ENCODE peak calls at places on chromosomes 6 and 20, in four cellular contexts. One of them, this sample, is unnamed.
A peak's percentile ranks its signal among the peaks of the same experiment; 100 is the strongest.

GRCh38 chr20:32189123-32189410 is 18.5 kb downstream of the PLAGL2 start:
- DNase-seq in IMR-90: no peak
- DNase-seq in endothelial cell of umbilical vein: no peak
- DNase-seq in GM12878: no peak
- DNase-seq in this sample: no peak

GRCh38 chr6:39724787-39725631 is at the start of gene KIF6:
- DNase-seq in IMR-90: peak; percentile 73
- DNase-seq in endothelial cell of umbilical vein: peak; percentile 34
- DNase-seq in GM12878: peak; percentile 57
- DNase-seq in this sample: peak; percentile 88

GRCh38 chr6:157860505-157860991 is 37.5 kb downstream of the SNX9 start:
- DNase-seq in IMR-90: peak; percentile 55
- DNase-seq in endothelial cell of umbilical vein: peak; percentile 55
- DNase-seq in GM12878: no peak
- DNase-seq in this sample: no peak

GRCh38 chr6:137699036-137699683 is 167.9 kb upstream of the TNFAIP3 start:
- DNase-seq in IMR-90: peak; percentile 46
- DNase-seq in endothelial cell of umbilical vein: no peak
- DNase-seq in GM12878: no peak
- DNase-seq in this sample: no peak

GRCh38 chr6:35754452-35755321 is 17.9 kb downstream of the ARMC12 start:
- DNase-seq in IMR-90: peak; percentile 45
- DNase-seq in endothelial cell of umbilical vein: no peak
- DNase-seq in GM12878: no peak
- DNase-seq in this sample: no peak

GRCh38 chr20:64082126-64082638 is 2.0 kb downstream of the LKAAEAR1 start:
- DNase-seq in IMR-90: no peak
- DNase-seq in endothelial cell of umbilical vein: no peak
- DNase-seq in GM12878: no peak
- DNase-seq in this sample: no peak

GRCh38 chr20:29742699-29743100 is 1514.8 kb upstream of the DEFB115 start:
- DNase-seq in IMR-90: no peak
- DNase-seq in endothelial cell of umbilical vein: no peak
- DNase-seq in GM12878: no peak
- DNase-seq in this sample: no peak

GRCh38 chr20:57547250-57547649 is 13.7 kb upstream of the PCK1 start:
- DNase-seq in IMR-90: peak; percentile 13
- DNase-seq in endothelial cell of umbilical vein: no peak
- DNase-seq in GM12878: no peak
- DNase-seq in this sample: no peak

GRCh38 chr20:53691060-53691810 is 97.6 kb upstream of the ZNF217 start:
- DNase-seq in IMR-90: peak; percentile 10
- DNase-seq in endothelial cell of umbilical vein: no peak
- DNase-seq in GM12878: no peak
- DNase-seq in this sample: no peak

GRCh38 chr20:62805711-62806382 is 1.2 kb downstream of the OGFR start:
- DNase-seq in IMR-90: no peak
- DNase-seq in endothelial cell of umbilical vein: no peak
- DNase-seq in GM12878: no peak
- DNase-seq in this sample: peak; percentile 50

GRCh38 chr20:43752561-43753301 is 25.9 kb upstream of the GTSF1L start:
- DNase-seq in IMR-90: peak; percentile 90
- DNase-seq in endothelial cell of umbilical vein: no peak
- DNase-seq in GM12878: peak; percentile 95
- DNase-seq in this sample: no peak

GRCh38 chr20:32249030-32249738 is 28.3 kb upstream of the KIF3B start:
- DNase-seq in IMR-90: no peak
- DNase-seq in endothelial cell of umbilical vein: no peak
- DNase-seq in GM12878: no peak
- DNase-seq in this sample: no peak

GRCh38 chr6:39929733-39930461 is 4.4 kb downstream of the MOCS1 start:
- DNase-seq in IMR-90: peak; percentile 26
- DNase-seq in endothelial cell of umbilical vein: peak; percentile 3
- DNase-seq in GM12878: no peak
- DNase-seq in this sample: no peak

GRCh38 chr6:39553029-39553428 is 172.2 kb downstream of the KIF6 start:
- DNase-seq in IMR-90: no peak
- DNase-seq in endothelial cell of umbilical vein: no peak
- DNase-seq in GM12878: no peak
- DNase-seq in this sample: no peak

GRCh38 chr6:106110167-106110826 is 24.2 kb downstream of the PRDM1 start:
- DNase-seq in IMR-90: no peak
- DNase-seq in endothelial cell of umbilical vein: no peak
- DNase-seq in GM12878: no peak
- DNase-seq in this sample: no peak

GRCh38 chr20:44104807-44105517 is 82.0 kb downstream of the JPH2 start:
- DNase-seq in IMR-90: peak; percentile 84
- DNase-seq in endothelial cell of umbilical vein: peak; percentile 68
- DNase-seq in GM12878: no peak
- DNase-seq in this sample: no peak

GRCh38 chr6:3337521-3338350 is 79.0 kb downstream of the PSMG4 start:
- DNase-seq in IMR-90: peak; percentile 56
- DNase-seq in endothelial cell of umbilical vein: peak; percentile 67
- DNase-seq in GM12878: no peak
- DNase-seq in this sample: peak; percentile 86

GRCh38 chr6:3340891-3341290 is 82.1 kb downstream of the PSMG4 start:
- DNase-seq in IMR-90: peak; percentile 28
- DNase-seq in endothelial cell of umbilical vein: no peak
- DNase-seq in GM12878: no peak
- DNase-seq in this sample: no peak

GRCh38 chr6:3343089-3343901 is 84.5 kb downstream of the PSMG4 start:
- DNase-seq in IMR-90: no peak
- DNase-seq in endothelial cell of umbilical vein: no peak
- DNase-seq in GM12878: no peak
- DNase-seq in this sample: no peak

GRCh38 chr6:3340358-3340798 is 81.6 kb downstream of the PSMG4 start:
- DNase-seq in IMR-90: no peak
- DNase-seq in endothelial cell of umbilical vein: no peak
- DNase-seq in GM12878: no peak
- DNase-seq in this sample: no peak

GRCh38 chr6:3341467-3341866 is 82.7 kb downstream of the PSMG4 start:
- DNase-seq in IMR-90: peak; percentile 83
- DNase-seq in endothelial cell of umbilical vein: no peak
- DNase-seq in GM12878: no peak
- DNase-seq in this sample: no peak
- TF ChIP-seq FOS in IMR-90: peak; percentile 45
- TF ChIP-seq FOS in endothelial cell of umbilical vein: no peak
- TF ChIP-seq FOS in GM12878: no peak
- TF ChIP-seq FOS in this sample: no peak

GRCh38 chr20:59692139-59692538 is 87.8 kb downstream of the PHACTR3 start:
- DNase-seq in IMR-90: no peak
- DNase-seq in endothelial cell of umbilical vein: no peak
- DNase-seq in GM12878: no peak
- DNase-seq in this sample: no peak

GRCh38 chr20:59690101-59690500 is 85.8 kb downstream of the PHACTR3 start:
- DNase-seq in IMR-90: no peak
- DNase-seq in endothelial cell of umbilical vein: no peak
- DNase-seq in GM12878: no peak
- DNase-seq in this sample: no peak

GRCh38 chr20:59690976-59691375 is 86.6 kb downstream of the PHACTR3 start:
- DNase-seq in IMR-90: no peak
- DNase-seq in endothelial cell of umbilical vein: no peak
- DNase-seq in GM12878: no peak
- DNase-seq in this sample: no peak

GRCh38 chr20:59686404-59687346 is 82.3 kb downstream of the PHACTR3 start:
- DNase-seq in IMR-90: no peak
- DNase-seq in endothelial cell of umbilical vein: no peak
- DNase-seq in GM12878: no peak
- DNase-seq in this sample: no peak

GRCh38 chr20:59688999-59689398 is 84.7 kb downstream of the PHACTR3 start:
- DNase-seq in IMR-90: no peak
- DNase-seq in endothelial cell of umbilical vein: no peak
- DNase-seq in GM12878: no peak
- DNase-seq in this sample: no peak
- TF ChIP-seq FOS in IMR-90: no peak
- TF ChIP-seq FOS in endothelial cell of umbilical vein: no peak
- TF ChIP-seq FOS in GM12878: no peak
- TF ChIP-seq FOS in this sample: no peak

GRCh38 chr20:25037288-25038102 is 20.4 kb downstream of the ACSS1 start:
- DNase-seq in IMR-90: no peak
- DNase-seq in endothelial cell of umbilical vein: no peak
- DNase-seq in GM12878: no peak
- DNase-seq in this sample: no peak
- TF ChIP-seq FOS in IMR-90: no peak
- TF ChIP-seq FOS in endothelial cell of umbilical vein: no peak
- TF ChIP-seq FOS in GM12878: no peak
- TF ChIP-seq FOS in this sample: no peak

GRCh38 chr20:61733891-61734732 is 331.6 kb downstream of the TAF4 start:
- DNase-seq in IMR-90: no peak
- DNase-seq in endothelial cell of umbilical vein: no peak
- DNase-seq in GM12878: no peak
- DNase-seq in this sample: no peak
- TF ChIP-seq FOS in IMR-90: no peak
- TF ChIP-seq FOS in endothelial cell of umbilical vein: no peak
- TF ChIP-seq FOS in GM12878: no peak
- TF ChIP-seq FOS in this sample: no peak

GRCh38 chr6:169813969-169814368 is 62.5 kb downstream of the ERMARD start:
- DNase-seq in IMR-90: no peak
- DNase-seq in endothelial cell of umbilical vein: no peak
- DNase-seq in GM12878: no peak
- DNase-seq in this sample: no peak
- TF ChIP-seq FOS in IMR-90: no peak
- TF ChIP-seq FOS in endothelial cell of umbilical vein: no peak
- TF ChIP-seq FOS in GM12878: no peak
- TF ChIP-seq FOS in this sample: no peak

DNA sequence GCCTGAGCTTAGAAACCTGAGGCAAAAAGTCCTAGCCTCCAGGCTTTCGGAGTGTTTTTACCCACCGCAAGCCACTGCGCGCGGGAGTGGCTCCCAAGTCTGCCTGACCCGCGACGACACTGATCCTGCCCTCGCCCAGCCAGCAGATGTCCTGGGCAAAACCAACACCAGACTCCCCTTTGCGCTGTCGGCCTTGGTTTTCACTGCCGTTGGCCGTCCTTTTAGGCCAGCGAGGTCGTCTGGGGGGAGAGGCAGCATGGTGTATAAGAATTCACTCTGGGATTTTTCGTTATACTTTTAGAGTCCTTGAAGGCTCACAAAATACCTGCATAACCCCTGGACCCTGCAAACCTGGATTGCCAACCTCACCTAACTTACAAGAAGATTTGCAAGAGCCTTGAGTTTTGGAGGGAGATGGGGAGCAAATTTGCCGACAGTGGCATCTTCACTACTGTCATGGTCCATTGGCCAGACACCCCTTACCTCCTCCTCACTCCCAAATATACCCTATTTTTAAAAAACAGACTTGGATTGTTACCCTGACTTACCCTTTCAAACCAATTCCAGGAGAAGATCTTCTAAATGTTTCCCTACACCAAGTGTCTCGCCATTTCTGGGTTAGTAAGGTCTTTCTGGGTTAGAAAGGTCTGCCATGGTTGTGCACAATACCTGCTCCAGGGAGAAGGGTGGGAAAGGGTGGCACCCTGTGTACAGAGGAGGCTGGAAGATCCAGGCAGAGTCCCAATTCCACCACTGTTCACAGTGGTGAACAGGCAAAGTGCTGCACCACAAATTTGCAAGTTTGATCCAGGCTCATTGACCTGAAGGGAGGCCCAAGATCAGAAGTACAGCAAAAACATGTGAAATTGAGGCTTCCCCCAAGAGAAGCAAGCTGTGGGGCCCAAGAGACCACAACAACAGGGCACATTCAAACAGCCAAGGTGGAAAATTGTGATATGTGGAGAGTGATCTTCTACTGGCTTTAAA is 4.4 kb downstream of the FOXA2 start:
- DNase-seq in IMR-90: no peak
- DNase-seq in endothelial cell of umbilical vein: no peak
- DNase-seq in GM12878: no peak
- DNase-seq in this sample: no peak
- TF ChIP-seq FOS in IMR-90: no peak
- TF ChIP-seq FOS in endothelial cell of umbilical vein: no peak
- TF ChIP-seq FOS in GM12878: no peak
- TF ChIP-seq FOS in this sample: no peak

GRCh38 chr6:126210398-126211075 is 129.4 kb upstream of the CENPW start:
- DNase-seq in IMR-90: peak; percentile 10
- DNase-seq in endothelial cell of umbilical vein: no peak
- DNase-seq in GM12878: no peak
- DNase-seq in this sample: no peak
- TF ChIP-seq FOS in IMR-90: no peak
- TF ChIP-seq FOS in endothelial cell of umbilical vein: no peak
- TF ChIP-seq FOS in GM12878: no peak
- TF ChIP-seq FOS in this sample: no peak

GRCh38 chr6:26234421-26235239 is 130.4 kb upstream of the BTN3A2 start:
- DNase-seq in IMR-90: peak; percentile 84
- DNase-seq in endothelial cell of umbilical vein: peak; percentile 89
- DNase-seq in GM12878: peak; percentile 96
- DNase-seq in this sample: peak; percentile 93

GRCh38 chr6:26232950-26233607 is 131.9 kb upstream of the BTN3A2 start:
- DNase-seq in IMR-90: peak; percentile 79
- DNase-seq in endothelial cell of umbilical vein: peak; percentile 26
- DNase-seq in GM12878: peak; percentile 55
- DNase-seq in this sample: peak; percentile 40

GRCh38 chr6:26232306-26232949 is 132.6 kb upstream of the BTN3A2 start:
- DNase-seq in IMR-90: no peak
- DNase-seq in endothelial cell of umbilical vein: no peak
- DNase-seq in GM12878: no peak
- DNase-seq in this sample: no peak

GRCh38 chr6:26235240-26235730 is 129.7 kb upstream of the BTN3A2 start:
- DNase-seq in IMR-90: no peak
- DNase-seq in endothelial cell of umbilical vein: no peak
- DNase-seq in GM12878: no peak
- DNase-seq in this sample: peak; percentile 34

GRCh38 chr6:26233608-26234420 is 131.2 kb upstream of the BTN3A2 start:
- DNase-seq in IMR-90: peak; percentile 63
- DNase-seq in endothelial cell of umbilical vein: peak; percentile 71
- DNase-seq in GM12878: peak; percentile 75
- DNase-seq in this sample: peak; percentile 65
- TF ChIP-seq FOS in IMR-90: no peak
- TF ChIP-seq FOS in endothelial cell of umbilical vein: no peak
- TF ChIP-seq FOS in GM12878: no peak
- TF ChIP-seq FOS in this sample: no peak

This sample was measured in K562.